ENCODE peak calls at places on chromosomes 7 and 10, in four cellular contexts. F, P, R and O are unnamed samples.

GRCh38 chr10:31099664-31100063 is 68.0 kb upstream of the ZNF438 start:
- DNase-seq in F (no peak), R (peak), P (no peak), O (no peak)

GRCh38 chr10:132616170-132616994 is 78.8 kb downstream of the INPP5A start:
- DNase-seq in R (no peak), F (no peak), P (peak), O (no peak)

GRCh38 chr7:44291066-44291732 is 34.2 kb downstream of the CAMK2B start:
- DNase-seq in P (peak), R (peak), F (no peak), O (no peak)

GRCh38 chr7:112462236-112462635 is 12.0 kb downstream of the IFRD1 start:
- DNase-seq in P (no peak), F (no peak), R (peak), O (no peak)

GRCh38 chr10:132588301-132589013 is 50.9 kb downstream of the INPP5A start:
- DNase-seq in R (no peak), P (no peak), F (no peak), O (peak)

GRCh38 chr10:91163709-91164474 is 56.6 kb upstream of the PCGF5 start:
- DNase-seq in P (peak), F (no peak), R (peak), O (peak)

GRCh38 chr7:115271332-115272235 is 349.7 kb downstream of the MDFIC start:
- DNase-seq in R (no peak), F (no peak), P (no peak), O (no peak)

GRCh38 chr10:79127151-79127961 is 58.6 kb downstream of the ZMIZ1 start:
- DNase-seq in F (no peak), P (peak), R (peak), O (no peak)

GRCh38 chr10:119205926-119206602 is 1.3 kb upstream of the GRK5 start:
- DNase-seq in R (no peak), P (peak), F (no peak), O (peak)

GRCh38 chr7:43700646-43701501 is 28.4 kb downstream of the COA1 start:
- DNase-seq in F (no peak), R (no peak), P (no peak), O (peak)

GRCh38 chr7:52639126-52639525 is 396.3 kb upstream of the POM121L12 start:
- DNase-seq in R (no peak), P (no peak), F (no peak), O (no peak)

GRCh38 chr7:22845221-22845844 is 22.7 kb upstream of the TOMM7 start:
- DNase-seq in F (no peak), R (no peak), P (no peak), O (no peak)

GRCh38 chr7:39656415-39656814 is 33.0 kb downstream of the RALA start:
- DNase-seq in R (no peak), F (no peak), P (no peak), O (peak)

GRCh38 chr10:28072573-28072972 is 73.7 kb upstream of the ODAD2 start:
- DNase-seq in R (no peak), F (no peak), P (no peak), O (no peak)

GRCh38 chr7:67423058-67423457 is 426.4 kb downstream of the TYW1 start:
- DNase-seq in P (no peak), F (no peak), R (no peak), O (no peak)

GRCh38 chr7:123571187-123571586 is 13.6 kb upstream of the NDUFA5 start:
- DNase-seq in P (no peak), F (no peak), R (no peak), O (no peak)

GRCh38 chr10:23453465-23453864 is 14.6 kb downstream of the OTUD1 start:
- DNase-seq in F (no peak), R (no peak), P (no peak), O (no peak)

GRCh38 chr7:95609277-95609971 is 13.1 kb upstream of the PDK4 start:
- DNase-seq in R (peak), F (no peak), P (no peak), O (no peak)

GRCh38 chr7:8154290-8154689 is 107.7 kb downstream of the ICA1 start:
- DNase-seq in R (no peak), F (no peak), P (no peak), O (no peak)

GRCh38 chr7:150420242-150420641 is 30.2 kb upstream of the GIMAP8 start:
- DNase-seq in F (no peak), P (peak), R (peak), O (no peak)

GRCh38 chr7:150415161-150416160 is 35.0 kb upstream of the GIMAP8 start:
- DNase-seq in R (peak), P (peak), F (no peak), O (no peak)

GRCh38 chr7:150420987-150421674 is 29.3 kb upstream of the GIMAP8 start:
- DNase-seq in P (peak), R (peak), F (no peak), O (peak)

GRCh38 chr7:150417239-150417638 is 33.2 kb upstream of the GIMAP8 start:
- DNase-seq in F (no peak), P (peak), R (peak), O (no peak)

DNA sequence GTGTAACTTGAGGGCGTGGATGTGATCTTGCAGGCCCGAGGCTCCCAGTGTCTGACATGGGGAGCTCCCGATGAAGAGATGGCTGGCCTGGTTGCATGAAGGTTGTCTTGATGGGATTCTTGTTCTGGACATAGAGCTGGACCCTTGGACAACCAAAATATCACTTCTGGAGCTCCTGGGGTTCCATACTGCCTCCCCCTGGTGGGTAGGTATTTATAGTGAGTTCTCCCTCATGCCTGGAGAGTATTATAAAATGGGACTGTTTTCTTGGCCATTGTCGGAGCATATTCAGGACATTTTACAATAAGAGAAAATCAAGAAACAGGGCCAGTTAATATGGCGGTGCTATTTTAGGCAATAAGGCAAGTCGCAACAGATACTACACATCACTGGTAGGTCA is 32.6 kb upstream of the GIMAP8 start:
- DNase-seq in P (peak), F (no peak), R (peak), O (no peak)
- TF ChIP-seq CTCF in P (no peak), F (peak), R (no peak), O (peak)

GRCh38 chr7:102426268-102427031 is 6.9 kb upstream of the ORAI2 start:
- DNase-seq in F (peak), R (no peak), P (no peak), O (peak)
- H3K4me3 ChIP-seq in F (peak), R (no peak), P (no peak), O (peak)

DNA sequence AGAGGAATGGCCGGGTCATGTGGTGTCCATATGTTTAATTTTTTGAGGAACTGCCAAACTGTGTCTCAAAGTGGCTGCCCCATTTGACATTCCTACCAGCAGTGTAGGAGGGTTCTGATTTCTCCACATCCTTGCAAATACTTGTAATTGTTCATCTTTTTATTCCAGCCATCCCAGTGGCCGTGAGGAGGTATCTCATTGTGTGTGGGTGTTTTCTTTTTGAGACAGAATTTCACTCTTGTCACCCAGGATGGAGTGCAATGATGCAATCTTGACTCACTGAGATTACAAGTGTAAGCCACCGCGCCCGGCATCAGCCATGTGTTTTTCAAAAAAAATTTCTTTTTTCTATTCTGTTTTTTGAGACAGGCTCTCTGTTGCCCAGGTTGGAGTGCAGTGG is 38.7 kb upstream of the DLG5 start:
- DNase-seq in P (no peak), R (no peak), F (no peak), O (no peak)
- TF ChIP-seq CTCF in P (no peak), R (no peak), F (no peak), O (no peak)

DNA sequence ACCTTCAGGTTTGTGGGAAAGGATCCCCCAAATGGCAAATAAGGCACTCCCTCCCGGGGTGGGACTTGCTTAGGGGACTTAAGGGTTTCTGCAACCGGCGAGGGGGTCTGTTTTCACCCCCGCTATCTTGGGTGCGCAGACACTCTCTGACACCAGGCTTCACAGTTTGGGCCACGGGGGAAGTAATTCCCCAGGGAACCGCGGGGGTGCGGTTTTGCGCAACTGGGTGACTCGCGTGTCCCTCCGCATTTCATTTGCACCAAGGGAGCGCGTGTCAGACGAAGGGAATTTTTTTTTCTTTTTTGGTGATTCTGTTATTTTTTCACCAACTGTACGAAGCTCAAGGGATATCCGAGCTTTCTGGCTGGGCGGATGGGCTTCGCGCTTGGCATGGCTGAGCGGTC is 1.7 kb downstream of the GRM8 start:
- DNase-seq in F (no peak), R (no peak), P (no peak), O (no peak)
- H3K4me3 ChIP-seq in F (peak), R (no peak), P (no peak), O (no peak)